ENCODE peak calls at places on chromosomes 7 and 10, in four cellular contexts. One of them, this sample, is unnamed.

GRCh38 chr10:81820418-81820817 is 54.6 kb upstream of the NRG3 start:
- DNase-seq in body of pancreas: no peak
- DNase-seq in NCI-H1092: no peak
- DNase-seq in kidney: no peak
- DNase-seq in this sample: no peak

GRCh38 chr10:110852897-110853296 is 18.8 kb upstream of the PDCD4 start:
- DNase-seq in kidney: no peak
- DNase-seq in body of pancreas: no peak
- DNase-seq in NCI-H1092: no peak
- DNase-seq in this sample: no peak

GRCh38 chr10:96789571-96790108 is 42.5 kb upstream of the LCOR start:
- DNase-seq in body of pancreas: no peak
- DNase-seq in NCI-H1092: no peak
- DNase-seq in kidney: no peak
- DNase-seq in this sample: no peak

GRCh38 chr7:47724335-47724982 is 142.5 kb upstream of the TNS3 start:
- DNase-seq in body of pancreas: no peak
- DNase-seq in NCI-H1092: no peak
- DNase-seq in kidney: no peak
- DNase-seq in this sample: peak

GRCh38 chr7:115260381-115260780 is 338.5 kb downstream of the MDFIC start:
- DNase-seq in body of pancreas: no peak
- DNase-seq in NCI-H1092: no peak
- DNase-seq in kidney: no peak
- DNase-seq in this sample: no peak

GRCh38 chr7:80772347-80773101 is 134.1 kb downstream of the CD36 start:
- DNase-seq in kidney: no peak
- DNase-seq in body of pancreas: no peak
- DNase-seq in NCI-H1092: no peak
- DNase-seq in this sample: no peak

GRCh38 chr10:131546086-131546810 is 234.7 kb upstream of the TCERG1L start:
- DNase-seq in body of pancreas: no peak
- DNase-seq in kidney: no peak
- DNase-seq in NCI-H1092: no peak
- DNase-seq in this sample: no peak

GRCh38 chr10:1600861-1601260 is 136.5 kb downstream of the ADARB2 start:
- DNase-seq in kidney: no peak
- DNase-seq in body of pancreas: no peak
- DNase-seq in NCI-H1092: no peak
- DNase-seq in this sample: no peak

GRCh38 chr7:94580601-94581000 is 71.0 kb downstream of the CASD1 start:
- DNase-seq in NCI-H1092: no peak
- DNase-seq in body of pancreas: no peak
- DNase-seq in kidney: no peak
- DNase-seq in this sample: no peak

GRCh38 chr7:152522551-152522950 is 86.7 kb upstream of the KMT2C start:
- DNase-seq in kidney: peak
- DNase-seq in NCI-H1092: peak
- DNase-seq in body of pancreas: no peak
- DNase-seq in this sample: no peak

GRCh38 chr7:86942995-86943394 is 116.5 kb downstream of the ELAPOR2 start:
- DNase-seq in NCI-H1092: no peak
- DNase-seq in kidney: no peak
- DNase-seq in body of pancreas: no peak
- DNase-seq in this sample: no peak

GRCh38 chr7:76054129-76055120 is 6.5 kb downstream of the MDH2 start:
- DNase-seq in kidney: no peak
- DNase-seq in body of pancreas: peak
- DNase-seq in NCI-H1092: no peak
- DNase-seq in this sample: no peak

GRCh38 chr10:7054915-7055314 is 355.9 kb downstream of the SFMBT2 start:
- DNase-seq in body of pancreas: no peak
- DNase-seq in NCI-H1092: no peak
- DNase-seq in kidney: no peak
- DNase-seq in this sample: no peak

GRCh38 chr7:9186730-9187129 is 753.3 kb downstream of the NXPH1 start:
- DNase-seq in body of pancreas: no peak
- DNase-seq in kidney: no peak
- DNase-seq in NCI-H1092: no peak
- DNase-seq in this sample: no peak

GRCh38 chr10:118470470-118470869 is 125.0 kb downstream of the PRLHR start:
- DNase-seq in NCI-H1092: no peak
- DNase-seq in body of pancreas: no peak
- DNase-seq in kidney: no peak
- DNase-seq in this sample: no peak

GRCh38 chr7:68314208-68314607 is 1284.1 kb upstream of the AUTS2 start:
- DNase-seq in body of pancreas: no peak
- DNase-seq in NCI-H1092: no peak
- DNase-seq in kidney: no peak
- DNase-seq in this sample: no peak

GRCh38 chr10:25047088-25047487 is 30.7 kb downstream of the THNSL1 start:
- DNase-seq in NCI-H1092: no peak
- DNase-seq in body of pancreas: no peak
- DNase-seq in kidney: no peak
- DNase-seq in this sample: no peak

GRCh38 chr10:91974960-91975359 is 51.4 kb downstream of the BTAF1 start:
- DNase-seq in NCI-H1092: no peak
- DNase-seq in kidney: no peak
- DNase-seq in body of pancreas: no peak
- DNase-seq in this sample: no peak

GRCh38 chr7:26165950-26166680 is 14.1 kb downstream of the NFE2L3 start:
- DNase-seq in body of pancreas: no peak
- DNase-seq in NCI-H1092: no peak
- DNase-seq in kidney: no peak
- DNase-seq in this sample: no peak

GRCh38 chr10:5840314-5841307 is 27.4 kb upstream of the GDI2 start:
- DNase-seq in kidney: peak
- DNase-seq in NCI-H1092: no peak
- DNase-seq in body of pancreas: peak
- DNase-seq in this sample: no peak

GRCh38 chr10:99430116-99430450 is 341 bp downstream of the GOT1 start:
- DNase-seq in body of pancreas: no peak
- DNase-seq in kidney: no peak
- DNase-seq in NCI-H1092: no peak
- DNase-seq in this sample: no peak

GRCh38 chr10:34727595-34728033 is 87.5 kb downstream of the PARD3 start:
- DNase-seq in NCI-H1092: no peak
- DNase-seq in kidney: no peak
- DNase-seq in body of pancreas: peak
- DNase-seq in this sample: no peak

GRCh38 chr10:92590623-92591549 is 2.0 kb upstream of the KIF11 start:
- DNase-seq in NCI-H1092: peak
- DNase-seq in body of pancreas: no peak
- DNase-seq in kidney: no peak
- DNase-seq in this sample: no peak

GRCh38 chr7:90749774-90750173 is 153.7 kb downstream of the CDK14 start:
- DNase-seq in kidney: no peak
- DNase-seq in body of pancreas: no peak
- DNase-seq in NCI-H1092: no peak
- DNase-seq in this sample: no peak

GRCh38 chr10:79505771-79506351 is 6.5 kb upstream of the EIF5AL1 start:
- DNase-seq in NCI-H1092: no peak
- DNase-seq in kidney: no peak
- DNase-seq in body of pancreas: no peak
- DNase-seq in this sample: no peak

GRCh38 chr7:47739301-47739870 is 157.5 kb upstream of the TNS3 start:
- DNase-seq in NCI-H1092: no peak
- DNase-seq in body of pancreas: no peak
- DNase-seq in kidney: no peak
- DNase-seq in this sample: no peak

GRCh38 chr10:125101581-125101980 is 58.8 kb downstream of the CTBP2 start:
- DNase-seq in body of pancreas: no peak
- DNase-seq in kidney: no peak
- DNase-seq in NCI-H1092: no peak
- DNase-seq in this sample: no peak

GRCh38 chr10:62076872-62077271 is 175.4 kb downstream of the ARID5B start:
- DNase-seq in kidney: no peak
- DNase-seq in body of pancreas: no peak
- DNase-seq in NCI-H1092: no peak
- DNase-seq in this sample: no peak

GRCh38 chr7:6306471-6306870 is 34.0 kb upstream of the CYTH3 start:
- DNase-seq in kidney: peak
- DNase-seq in body of pancreas: no peak
- DNase-seq in NCI-H1092: no peak
- DNase-seq in this sample: no peak

GRCh38 chr7:130141161-130141857 is 63.9 kb downstream of the TMEM209 start:
- DNase-seq in body of pancreas: peak
- DNase-seq in NCI-H1092: no peak
- DNase-seq in kidney: peak
- DNase-seq in this sample: no peak

GRCh38 chr7:107035446-107035845 is 9.1 kb upstream of the PRKAR2B start:
- DNase-seq in body of pancreas: no peak
- DNase-seq in kidney: no peak
- DNase-seq in NCI-H1092: no peak
- DNase-seq in this sample: no peak

GRCh38 chr7:152910545-152911013 is 151.0 kb downstream of the ACTR3B start:
- DNase-seq in kidney: peak
- DNase-seq in NCI-H1092: peak
- DNase-seq in body of pancreas: peak
- DNase-seq in this sample: no peak

GRCh38 chr7:74019149-74019548 is 8.8 kb upstream of the ELN start:
- DNase-seq in kidney: no peak
- DNase-seq in NCI-H1092: no peak
- DNase-seq in body of pancreas: no peak
- DNase-seq in this sample: no peak